ENCODE peak calls at places on chromosomes 12 and 14, in seven cellular contexts. B is EL; J is GM20000; V is mammary epithelial cell; I is GM04503; S is activated CD4-positive, alpha-beta T cell treated with anti-CD3 and anti-CD28 coated beads, Interleukin-2, amount 50 U/mL, for 4 hours; N is neural crest cell. M is an unnamed sample.

GRCh38 chr12:56634242-56634836 is 4.2 kb upstream of the BAZ2A start:
- DNase-seq in B (peak), J (peak), V (peak), I (no peak), S (peak), N (no peak), M (no peak)

GRCh38 chr14:23657959-23658470 is 21.9 kb downstream of the DHRS2 start:
- DNase-seq in B (no peak), J (no peak), V (no peak), I (no peak), S (no peak), N (no peak), M (no peak)

GRCh38 chr12:10607885-10608458 is 5.4 kb downstream of the MAGOHB start:
- DNase-seq in B (peak), J (no peak), V (no peak), I (no peak), S (no peak), N (no peak), M (no peak)

GRCh38 chr14:95519699-95520098 is 3.2 kb upstream of the SYNE3 start:
- DNase-seq in B (peak), J (peak), V (peak), I (peak), S (peak), N (no peak), M (peak)

GRCh38 chr12:105659355-105660075 is 329.0 kb downstream of the C12orf75 start:
- DNase-seq in B (no peak), J (no peak), V (peak), I (no peak), S (no peak), N (no peak), M (no peak)

GRCh38 chr14:88995437-88996198 is 171.2 kb downstream of the TTC8 start:
- DNase-seq in B (peak), J (no peak), V (peak), I (peak), S (no peak), N (no peak), M (no peak)

GRCh38 chr12:53061404-53062010 is 11.6 kb downstream of the TNS2 start:
- DNase-seq in B (no peak), J (no peak), V (no peak), I (no peak), S (no peak), N (no peak), M (no peak)

GRCh38 chr12:129550353-129550752 is 353.5 kb downstream of the TMEM132D start:
- DNase-seq in B (no peak), J (no peak), V (no peak), I (no peak), S (no peak), N (no peak), M (no peak)

GRCh38 chr14:63283501-63284248 is 35.1 kb downstream of the GPHB5 start:
- DNase-seq in B (no peak), J (no peak), V (no peak), I (no peak), S (no peak), N (no peak), M (no peak)

GRCh38 chr12:124786065-124786964 is 77.3 kb downstream of the SCARB1 start:
- DNase-seq in B (peak), J (no peak), V (peak), I (no peak), S (no peak), N (peak), M (no peak)

GRCh38 chr12:127445583-127445982 is 821.4 kb upstream of the TMEM132C start:
- DNase-seq in B (no peak), J (no peak), V (no peak), I (peak), S (no peak), N (no peak), M (no peak)

GRCh38 chr14:52949711-52950409 is 990 bp downstream of the FERMT2 start:
- DNase-seq in B (peak), J (peak), V (peak), I (no peak), S (no peak), N (no peak), M (no peak)

GRCh38 chr12:55955800-55956508 is 9.9 kb downstream of the PMEL start:
- DNase-seq in B (peak), J (no peak), V (peak), I (no peak), S (peak), N (no peak), M (peak)

GRCh38 chr12:20220339-20220738 is 148.0 kb upstream of the PDE3A start:
- DNase-seq in B (peak), J (peak), V (no peak), I (peak), S (no peak), N (no peak), M (no peak)

GRCh38 chr12:57238854-57239554 is 9.5 kb downstream of the SHMT2 start:
- DNase-seq in B (peak), J (peak), V (peak), I (peak), S (peak), N (peak), M (peak)

GRCh38 chr12:43102506-43103269 is 449.3 kb downstream of the ADAMTS20 start:
- DNase-seq in B (no peak), J (no peak), V (no peak), I (no peak), S (no peak), N (no peak), M (no peak)

GRCh38 chr14:103551338-103551762 is 11.1 kb downstream of the BAG5 start:
- DNase-seq in B (no peak), J (no peak), V (no peak), I (no peak), S (no peak), N (no peak), M (no peak)

GRCh38 chr12:122001379-122002209 is 20.1 kb upstream of the BCL7A start:
- DNase-seq in B (no peak), J (no peak), V (peak), I (no peak), S (no peak), N (no peak), M (no peak)

GRCh38 chr12:47903151-47903611 is 1.6 kb downstream of the VDR start:
- DNase-seq in B (peak), J (peak), V (peak), I (peak), S (no peak), N (no peak), M (peak)

GRCh38 chr12:2092354-2092753 is 39.6 kb downstream of the CACNA1C start:
- DNase-seq in B (no peak), J (no peak), V (no peak), I (no peak), S (no peak), N (no peak), M (no peak)

GRCh38 chr12:969821-970220 is 20.3 kb upstream of the RAD52 start:
- DNase-seq in B (no peak), J (no peak), V (no peak), I (no peak), S (no peak), N (no peak), M (no peak)

GRCh38 chr14:96204151-96205058 is at the start of gene BDKRB2:
- DNase-seq in B (peak), J (no peak), V (peak), I (no peak), S (no peak), N (peak), M (peak)

GRCh38 chr12:67441736-67442346 is 172.7 kb downstream of the CAND1 start:
- DNase-seq in B (peak), J (peak), V (peak), I (no peak), S (peak), N (peak), M (peak)

GRCh38 chr12:109027767-109028166 is 6.9 kb upstream of the SVOP start:
- DNase-seq in B (peak), J (no peak), V (no peak), I (no peak), S (no peak), N (no peak), M (no peak)

GRCh38 chr12:57731411-57732080 is 7.0 kb downstream of the AGAP2 start:
- DNase-seq in B (no peak), J (no peak), V (no peak), I (no peak), S (no peak), N (no peak), M (no peak)

GRCh38 chr12:87302126-87302732 is 727.0 kb downstream of the C12orf50 start:
- DNase-seq in B (no peak), J (no peak), V (no peak), I (no peak), S (no peak), N (no peak), M (no peak)

GRCh38 chr12:131332224-131332623 is 378.5 kb downstream of the ADGRD1 start:
- DNase-seq in B (no peak), J (no peak), V (no peak), I (no peak), S (no peak), N (no peak), M (no peak)

GRCh38 chr12:112843272-112843671 is 51.7 kb downstream of the RPH3A start:
- DNase-seq in B (peak), J (no peak), V (no peak), I (no peak), S (no peak), N (no peak), M (no peak)